ENCODE peak calls at places on chromosomes 6 and 20, in seven cellular contexts. One of them, this sample, is unnamed. For H3K27me3, the result is how much of the 10 kb centered on the place peaks cover.

GRCh38 chr6:166778776-166779175 is 151.7 kb upstream of the RPS6KA2 start:
- DNase-seq in aorta: no peak
- DNase-seq in pancreas: peak
- DNase-seq in psoas muscle: no peak
- DNase-seq in adipocyte: no peak
- DNase-seq in suprapubic skin: no peak
- DNase-seq in AG04450: no peak
- DNase-seq in this sample: peak

GRCh38 chr6:163438940-163439335 is 24.4 kb downstream of the QKI start:
- DNase-seq in aorta: peak
- DNase-seq in pancreas: peak
- DNase-seq in psoas muscle: peak
- DNase-seq in adipocyte: no peak
- DNase-seq in suprapubic skin: no peak
- DNase-seq in AG04450: no peak
- DNase-seq in this sample: no peak

GRCh38 chr20:21510414-21510971 is 3.4 kb downstream of the NKX2-2 start:
- DNase-seq in aorta: no peak
- DNase-seq in pancreas: no peak
- DNase-seq in psoas muscle: no peak
- DNase-seq in adipocyte: no peak
- DNase-seq in suprapubic skin: no peak
- DNase-seq in AG04450: no peak
- DNase-seq in this sample: no peak

GRCh38 chr20:44032583-44033138 is 118.0 kb downstream of the TOX2 start:
- DNase-seq in aorta: no peak
- DNase-seq in pancreas: no peak
- DNase-seq in psoas muscle: no peak
- DNase-seq in adipocyte: no peak
- DNase-seq in suprapubic skin: no peak
- DNase-seq in AG04450: no peak
- DNase-seq in this sample: no peak

GRCh38 chr6:123953920-123954319 is 150.3 kb downstream of the NKAIN2 start:
- DNase-seq in aorta: no peak
- DNase-seq in pancreas: no peak
- DNase-seq in psoas muscle: no peak
- DNase-seq in adipocyte: no peak
- DNase-seq in suprapubic skin: no peak
- DNase-seq in AG04450: no peak
- DNase-seq in this sample: no peak

GRCh38 chr6:166443166-166443565 is 60.4 kb upstream of the MPC1 start:
- DNase-seq in aorta: peak
- DNase-seq in pancreas: no peak
- DNase-seq in psoas muscle: no peak
- DNase-seq in adipocyte: no peak
- DNase-seq in suprapubic skin: no peak
- DNase-seq in AG04450: no peak
- DNase-seq in this sample: no peak

GRCh38 chr6:5904527-5904926 is 102.2 kb downstream of the NRN1 start:
- DNase-seq in aorta: no peak
- DNase-seq in pancreas: no peak
- DNase-seq in psoas muscle: no peak
- DNase-seq in adipocyte: no peak
- DNase-seq in suprapubic skin: no peak
- DNase-seq in AG04450: no peak
- DNase-seq in this sample: no peak

GRCh38 chr6:14584450-14584849 is 466.9 kb downstream of the CD83 start:
- DNase-seq in aorta: no peak
- DNase-seq in pancreas: no peak
- DNase-seq in psoas muscle: no peak
- DNase-seq in adipocyte: no peak
- DNase-seq in suprapubic skin: no peak
- DNase-seq in AG04450: no peak
- DNase-seq in this sample: no peak

GRCh38 chr6:89007209-89008001 is 44.0 kb upstream of the RNGTT start:
- DNase-seq in aorta: no peak
- DNase-seq in pancreas: no peak
- DNase-seq in psoas muscle: no peak
- DNase-seq in adipocyte: peak
- DNase-seq in suprapubic skin: no peak
- DNase-seq in AG04450: no peak
- DNase-seq in this sample: peak

GRCh38 chr6:84522135-84522535 is 242.3 kb downstream of the TBX18 start:
- DNase-seq in aorta: no peak
- DNase-seq in pancreas: no peak
- DNase-seq in psoas muscle: no peak
- DNase-seq in adipocyte: peak
- DNase-seq in suprapubic skin: no peak
- DNase-seq in AG04450: peak
- DNase-seq in this sample: no peak

GRCh38 chr6:137370871-137371633 is 123.1 kb downstream of the OLIG3 start:
- DNase-seq in aorta: no peak
- DNase-seq in pancreas: no peak
- DNase-seq in psoas muscle: no peak
- DNase-seq in adipocyte: no peak
- DNase-seq in suprapubic skin: no peak
- DNase-seq in AG04450: no peak
- DNase-seq in this sample: no peak

GRCh38 chr6:43376551-43376981 is 7.1 kb upstream of the ZNF318 start:
- DNase-seq in aorta: no peak
- DNase-seq in pancreas: no peak
- DNase-seq in psoas muscle: no peak
- DNase-seq in adipocyte: no peak
- DNase-seq in suprapubic skin: no peak
- DNase-seq in AG04450: no peak
- DNase-seq in this sample: no peak

GRCh38 chr6:41065550-41066026 is 6.6 kb downstream of the OARD1 start:
- DNase-seq in aorta: no peak
- DNase-seq in pancreas: no peak
- DNase-seq in psoas muscle: no peak
- DNase-seq in adipocyte: no peak
- DNase-seq in suprapubic skin: no peak
- DNase-seq in AG04450: no peak
- DNase-seq in this sample: no peak

GRCh38 chr20:53959849-53960585 is 110.4 kb downstream of the BCAS1 start:
- DNase-seq in aorta: no peak
- DNase-seq in pancreas: no peak
- DNase-seq in psoas muscle: no peak
- DNase-seq in adipocyte: peak
- DNase-seq in suprapubic skin: no peak
- DNase-seq in AG04450: no peak
- DNase-seq in this sample: no peak

GRCh38 chr20:10551732-10552724 is 116.9 kb downstream of the SLX4IP start:
- DNase-seq in aorta: no peak
- DNase-seq in pancreas: no peak
- DNase-seq in psoas muscle: no peak
- DNase-seq in adipocyte: no peak
- DNase-seq in suprapubic skin: no peak
- DNase-seq in AG04450: no peak
- DNase-seq in this sample: no peak

GRCh38 chr6:151179321-151179720 is 60.4 kb upstream of the AKAP12 start:
- DNase-seq in aorta: no peak
- DNase-seq in pancreas: no peak
- DNase-seq in psoas muscle: no peak
- DNase-seq in adipocyte: peak
- DNase-seq in suprapubic skin: no peak
- DNase-seq in AG04450: peak
- DNase-seq in this sample: no peak

GRCh38 chr6:169215201-169215661 is 38.4 kb downstream of the THBS2 start:
- DNase-seq in aorta: no peak
- DNase-seq in pancreas: no peak
- DNase-seq in psoas muscle: no peak
- DNase-seq in adipocyte: no peak
- DNase-seq in suprapubic skin: no peak
- DNase-seq in AG04450: no peak
- DNase-seq in this sample: peak

GRCh38 chr6:14502551-14502950 is 385.0 kb downstream of the CD83 start:
- DNase-seq in aorta: no peak
- DNase-seq in pancreas: no peak
- DNase-seq in psoas muscle: no peak
- DNase-seq in adipocyte: no peak
- DNase-seq in suprapubic skin: no peak
- DNase-seq in AG04450: no peak
- DNase-seq in this sample: no peak

GRCh38 chr20:16017656-16018055 is 555.6 kb downstream of the KIF16B start:
- DNase-seq in aorta: no peak
- DNase-seq in pancreas: no peak
- DNase-seq in psoas muscle: no peak
- DNase-seq in adipocyte: no peak
- DNase-seq in suprapubic skin: no peak
- DNase-seq in AG04450: no peak
- DNase-seq in this sample: no peak

GRCh38 chr6:131821408-131821807 is 13.6 kb downstream of the ENPP1 start:
- DNase-seq in aorta: no peak
- DNase-seq in pancreas: no peak
- DNase-seq in psoas muscle: no peak
- DNase-seq in adipocyte: no peak
- DNase-seq in suprapubic skin: no peak
- DNase-seq in AG04450: no peak
- DNase-seq in this sample: no peak

GRCh38 chr6:15819226-15819625 is 156.4 kb upstream of the DTNBP1 start:
- DNase-seq in aorta: no peak
- DNase-seq in pancreas: no peak
- DNase-seq in psoas muscle: no peak
- DNase-seq in adipocyte: no peak
- DNase-seq in suprapubic skin: no peak
- DNase-seq in AG04450: no peak
- DNase-seq in this sample: no peak

GRCh38 chr20:53883098-53883762 is 187.2 kb downstream of the BCAS1 start:
- DNase-seq in aorta: no peak
- DNase-seq in pancreas: no peak
- DNase-seq in psoas muscle: no peak
- DNase-seq in adipocyte: no peak
- DNase-seq in suprapubic skin: no peak
- DNase-seq in AG04450: no peak
- DNase-seq in this sample: no peak

DNA sequence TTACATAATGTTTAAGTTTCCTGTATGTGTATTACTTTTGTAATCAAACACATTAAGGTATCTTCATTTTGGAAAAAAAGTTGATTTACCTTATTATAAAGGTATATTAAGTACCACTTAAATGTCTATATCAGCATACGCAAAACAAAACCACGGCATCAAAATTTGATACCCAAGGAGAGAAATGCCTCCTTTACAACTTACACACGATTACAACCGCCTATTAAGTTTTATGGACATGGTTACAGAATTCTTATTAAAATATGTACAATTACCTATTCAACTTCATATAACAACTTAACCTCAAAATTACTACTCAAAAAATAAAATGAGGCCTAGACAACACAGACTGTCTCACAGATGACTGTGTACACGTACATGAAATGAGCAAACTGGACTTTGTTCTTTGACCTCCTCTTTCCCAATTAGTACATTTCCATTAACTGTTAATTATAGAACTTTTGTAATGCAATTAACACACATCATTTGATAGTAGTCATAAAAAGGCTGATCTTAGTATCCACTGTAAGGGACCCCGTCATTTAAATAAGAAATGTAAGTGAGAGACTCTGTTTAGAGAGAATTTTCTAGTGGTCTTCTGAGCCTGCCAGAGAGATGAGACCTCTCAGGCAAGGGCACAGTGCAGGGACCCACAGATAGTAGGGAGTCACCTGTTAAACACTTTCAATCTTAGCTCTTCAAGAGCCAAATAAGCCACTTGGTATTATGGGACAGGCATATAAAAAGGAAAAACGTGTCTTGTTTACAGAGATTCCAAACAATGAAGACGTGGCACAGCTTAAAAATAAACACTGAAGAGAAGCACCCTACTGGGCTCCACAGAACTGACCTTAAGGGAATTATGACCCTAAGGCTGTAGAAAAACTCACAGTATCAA is 2.4 kb downstream of the DIDO1 start:
- DNase-seq in aorta: no peak
- DNase-seq in pancreas: no peak
- DNase-seq in psoas muscle: no peak
- DNase-seq in adipocyte: no peak
- DNase-seq in suprapubic skin: no peak
- DNase-seq in AG04450: no peak
- DNase-seq in this sample: no peak
- H3K4me3 ChIP-seq in aorta: no peak
- H3K4me3 ChIP-seq in pancreas: peak
- H3K4me3 ChIP-seq in psoas muscle: peak
- H3K4me3 ChIP-seq in adipocyte: peak
- H3K4me3 ChIP-seq in suprapubic skin: peak
- H3K4me3 ChIP-seq in AG04450: peak
- H3K4me3 ChIP-seq in this sample: no peak

GRCh38 chr20:870758-871157 is 37.2 kb downstream of the FAM110A start:
- DNase-seq in aorta: no peak
- DNase-seq in pancreas: no peak
- DNase-seq in psoas muscle: no peak
- DNase-seq in adipocyte: no peak
- DNase-seq in suprapubic skin: no peak
- DNase-seq in AG04450: no peak
- DNase-seq in this sample: no peak
- H3K27me3 ChIP-seq in aorta: under half
- H3K27me3 ChIP-seq in pancreas: under half
- H3K27me3 ChIP-seq in psoas muscle: under half
- H3K27me3 ChIP-seq in adipocyte: under half
- H3K27me3 ChIP-seq in suprapubic skin: under half
- H3K27me3 ChIP-seq in AG04450: under half
- H3K27me3 ChIP-seq in this sample: under half

GRCh38 chr6:168016756-168017525 is 19.5 kb downstream of the KIF25 start:
- DNase-seq in aorta: no peak
- DNase-seq in pancreas: no peak
- DNase-seq in psoas muscle: no peak
- DNase-seq in adipocyte: no peak
- DNase-seq in suprapubic skin: no peak
- DNase-seq in AG04450: no peak
- DNase-seq in this sample: no peak
- H3K4me3 ChIP-seq in aorta: no peak
- H3K4me3 ChIP-seq in pancreas: no peak
- H3K4me3 ChIP-seq in psoas muscle: no peak
- H3K4me3 ChIP-seq in adipocyte: no peak
- H3K4me3 ChIP-seq in suprapubic skin: no peak
- H3K4me3 ChIP-seq in AG04450: no peak
- H3K4me3 ChIP-seq in this sample: no peak

GRCh38 chr20:48175261-48175660 is 390.0 kb upstream of the SULF2 start:
- DNase-seq in aorta: no peak
- DNase-seq in pancreas: no peak
- DNase-seq in psoas muscle: no peak
- DNase-seq in adipocyte: no peak
- DNase-seq in suprapubic skin: no peak
- DNase-seq in AG04450: no peak
- DNase-seq in this sample: no peak

GRCh38 chr20:48171071-48171470 is 385.8 kb upstream of the SULF2 start:
- DNase-seq in aorta: no peak
- DNase-seq in pancreas: no peak
- DNase-seq in psoas muscle: no peak
- DNase-seq in adipocyte: no peak
- DNase-seq in suprapubic skin: no peak
- DNase-seq in AG04450: no peak
- DNase-seq in this sample: no peak

GRCh38 chr20:48169650-48170049 is 384.4 kb upstream of the SULF2 start:
- DNase-seq in aorta: no peak
- DNase-seq in pancreas: no peak
- DNase-seq in psoas muscle: no peak
- DNase-seq in adipocyte: no peak
- DNase-seq in suprapubic skin: no peak
- DNase-seq in AG04450: no peak
- DNase-seq in this sample: no peak

GRCh38 chr20:48170625-48171024 is 385.3 kb upstream of the SULF2 start:
- DNase-seq in aorta: no peak
- DNase-seq in pancreas: no peak
- DNase-seq in psoas muscle: no peak
- DNase-seq in adipocyte: no peak
- DNase-seq in suprapubic skin: no peak
- DNase-seq in AG04450: no peak
- DNase-seq in this sample: no peak

GRCh38 chr20:48171626-48172025 is 386.3 kb upstream of the SULF2 start:
- DNase-seq in aorta: no peak
- DNase-seq in pancreas: no peak
- DNase-seq in psoas muscle: no peak
- DNase-seq in adipocyte: no peak
- DNase-seq in suprapubic skin: no peak
- DNase-seq in AG04450: no peak
- DNase-seq in this sample: no peak
- H3K27me3 ChIP-seq in aorta: under half
- H3K27me3 ChIP-seq in pancreas: under half
- H3K27me3 ChIP-seq in psoas muscle: under half
- H3K27me3 ChIP-seq in adipocyte: half or more
- H3K27me3 ChIP-seq in suprapubic skin: under half
- H3K27me3 ChIP-seq in AG04450: under half
- H3K27me3 ChIP-seq in this sample: under half